ENCODE peak calls at places on chromosomes 12 and 14, in five cellular contexts. W is astrocyte; D is WERI-Rb-1; Y is CD8-positive, alpha-beta memory T cell; E is GM23248. A is an unnamed sample.
A peak's percentile ranks its signal among the peaks of the same experiment; 100 is the strongest.

GRCh38 chr12:56637621-56638020 is 7.5 kb upstream of the BAZ2A start:
- DNase-seq in Y (no peak), D (no peak), E (no peak), W (no peak), A (no peak)

GRCh38 chr12:68483592-68484373 is 126.9 kb upstream of the RAP1B start:
- DNase-seq in W (peak; percentile 12), Y (no peak), E (peak; percentile 65), D (no peak), A (no peak)

GRCh38 chr12:76470028-76470939 is 89.3 kb downstream of the OSBPL8 start:
- DNase-seq in Y (no peak), E (peak; percentile 88), D (no peak), W (peak; percentile 96), A (no peak)

GRCh38 chr12:51381226-51382079 is 9.8 kb downstream of the GALNT6 start:
- DNase-seq in Y (no peak), W (peak; percentile 55), D (no peak), E (peak; percentile 60), A (no peak)

GRCh38 chr12:106303202-106303820 is 778 bp downstream of the TCP11L2 start:
- DNase-seq in E (peak; percentile 92), W (peak; percentile 44), D (peak; percentile 84), Y (peak; percentile 93), A (peak; percentile 88)

GRCh38 chr14:93924592-93925355 is 2.4 kb upstream of the FAM181A start:
- DNase-seq in D (no peak), W (no peak), Y (no peak), E (no peak), A (no peak)

GRCh38 chr12:55039761-55040160 is 20.0 kb downstream of the NEUROD4 start:
- DNase-seq in Y (no peak), W (no peak), E (no peak), D (no peak), A (no peak)

GRCh38 chr12:4423528-4424195 is 22.0 kb downstream of the FGF6 start:
- DNase-seq in D (no peak), E (no peak), Y (no peak), W (no peak), A (no peak)

GRCh38 chr14:59187802-59188460 is 536 bp upstream of the DAAM1 start:
- DNase-seq in W (no peak), E (peak; percentile 50), D (peak; percentile 66), Y (peak; percentile 54), A (no peak)

GRCh38 chr12:49348781-49349180 is 2.1 kb downstream of the DNAJC22 start:
- DNase-seq in E (no peak), D (no peak), Y (no peak), W (no peak), A (no peak)

DNA sequence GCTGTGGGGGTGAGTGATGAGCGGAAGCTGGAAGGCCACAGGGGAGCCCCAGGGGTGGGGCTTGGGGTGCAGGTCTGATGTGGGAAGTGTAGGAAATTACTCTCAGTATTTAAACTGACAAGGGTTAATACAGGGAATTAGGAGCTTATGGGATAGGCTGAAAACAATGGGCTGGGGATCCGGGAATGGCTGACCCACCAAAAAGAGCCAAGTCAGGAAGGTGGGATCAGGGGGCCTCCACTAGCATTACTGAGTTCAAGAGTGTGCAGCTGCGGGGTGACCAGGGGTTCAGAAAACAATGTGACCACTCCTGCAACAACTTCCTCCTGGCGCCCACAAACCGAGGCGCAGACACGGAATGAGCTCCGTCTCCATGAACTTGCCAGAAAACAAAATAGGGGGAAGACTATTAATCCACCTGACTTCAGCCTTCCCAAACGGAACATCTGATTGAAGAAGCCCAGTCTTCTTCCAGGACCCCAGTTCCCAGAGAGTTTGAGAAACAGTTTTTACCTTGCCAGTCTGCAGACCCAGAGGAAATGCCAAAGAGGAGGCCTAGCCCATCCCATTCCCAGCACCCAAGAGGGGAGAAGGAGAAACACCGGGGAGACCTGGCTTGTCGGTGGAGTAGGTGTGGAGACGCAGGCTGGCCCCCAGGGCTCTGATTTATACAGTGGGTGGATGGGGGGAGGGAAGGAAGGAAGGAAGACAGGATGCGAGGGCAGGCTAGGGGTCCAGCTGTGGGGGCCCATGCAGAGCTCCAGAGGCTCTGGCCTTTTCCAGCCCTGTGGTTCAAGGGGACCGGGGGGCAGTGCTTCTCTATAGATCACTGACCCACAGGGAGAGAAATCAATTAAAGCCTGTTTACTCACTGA is 16.5 kb upstream of the YY1 start:
- DNase-seq in W (no peak), D (peak; percentile 30), Y (no peak), E (no peak), A (no peak)
- H3K4me3 ChIP-seq in W (peak overlapping the region; percentile 67), D (peak overlapping the region; percentile 57), Y (peak overlapping the region; percentile 80), E (peak overlapping the region; percentile 84), A (peak overlapping the region; percentile 42)

DNA sequence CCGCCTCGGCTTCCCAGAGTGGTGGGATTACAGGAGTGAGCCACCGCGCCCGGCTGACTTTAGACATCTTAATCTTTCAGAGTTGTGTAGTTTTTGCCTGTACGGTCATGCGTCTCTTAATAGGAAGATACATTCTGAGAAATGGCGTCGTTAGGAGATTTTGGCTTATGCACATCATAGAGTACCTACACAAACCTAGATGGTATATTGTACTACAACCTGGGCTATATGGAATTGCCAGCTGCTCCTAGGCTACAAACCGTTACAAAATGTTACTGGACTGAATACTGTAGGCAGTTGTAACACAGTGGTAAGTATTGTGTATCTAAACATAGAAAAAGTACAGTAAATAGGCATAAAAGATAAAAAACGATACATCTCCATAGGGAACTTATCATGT is 1.3 kb downstream of the TSFM start:
- DNase-seq in E (no peak), Y (no peak), D (no peak), W (no peak), A (no peak)
- H3K36me3 ChIP-seq in E (peaks cover 25% of the 10 kb centered on the region), Y (peaks cover 22% of the 10 kb centered on the region), D (peaks cover 55% of the 10 kb centered on the region), W (peaks cover 28% of the 10 kb centered on the region), A (peaks cover 8% of the 10 kb centered on the region)

GRCh38 chr14:60646202-60646886 is 2.9 kb downstream of the SIX1 start:
- DNase-seq in E (peak; percentile 44), Y (no peak), W (no peak), D (no peak), A (peak; percentile 73)
- H3K4me3 ChIP-seq in E (peak overlapping the region; percentile 78), Y (no peak overlapping the region), W (peak overlapping the region; percentile 69), D (no peak overlapping the region), A (no peak overlapping the region)

GRCh38 chr14:102486513-102487203 is 22.9 kb downstream of the ANKRD9 start:
- DNase-seq in D (no peak), Y (no peak), W (no peak), E (no peak), A (peak; percentile 54)

GRCh38 chr14:102481791-102482238 is 27.8 kb downstream of the ANKRD9 start:
- DNase-seq in W (peak; percentile 47), Y (no peak), E (peak; percentile 77), D (no peak), A (peak; percentile 46)

GRCh38 chr14:102487204-102487577 is 22.4 kb downstream of the ANKRD9 start:
- DNase-seq in E (no peak), D (no peak), W (peak; percentile 45), Y (no peak), A (no peak)

GRCh38 chr14:102484316-102484715 is 25.3 kb downstream of the ANKRD9 start:
- DNase-seq in Y (no peak), E (no peak), D (no peak), W (no peak), A (no peak)

DNA sequence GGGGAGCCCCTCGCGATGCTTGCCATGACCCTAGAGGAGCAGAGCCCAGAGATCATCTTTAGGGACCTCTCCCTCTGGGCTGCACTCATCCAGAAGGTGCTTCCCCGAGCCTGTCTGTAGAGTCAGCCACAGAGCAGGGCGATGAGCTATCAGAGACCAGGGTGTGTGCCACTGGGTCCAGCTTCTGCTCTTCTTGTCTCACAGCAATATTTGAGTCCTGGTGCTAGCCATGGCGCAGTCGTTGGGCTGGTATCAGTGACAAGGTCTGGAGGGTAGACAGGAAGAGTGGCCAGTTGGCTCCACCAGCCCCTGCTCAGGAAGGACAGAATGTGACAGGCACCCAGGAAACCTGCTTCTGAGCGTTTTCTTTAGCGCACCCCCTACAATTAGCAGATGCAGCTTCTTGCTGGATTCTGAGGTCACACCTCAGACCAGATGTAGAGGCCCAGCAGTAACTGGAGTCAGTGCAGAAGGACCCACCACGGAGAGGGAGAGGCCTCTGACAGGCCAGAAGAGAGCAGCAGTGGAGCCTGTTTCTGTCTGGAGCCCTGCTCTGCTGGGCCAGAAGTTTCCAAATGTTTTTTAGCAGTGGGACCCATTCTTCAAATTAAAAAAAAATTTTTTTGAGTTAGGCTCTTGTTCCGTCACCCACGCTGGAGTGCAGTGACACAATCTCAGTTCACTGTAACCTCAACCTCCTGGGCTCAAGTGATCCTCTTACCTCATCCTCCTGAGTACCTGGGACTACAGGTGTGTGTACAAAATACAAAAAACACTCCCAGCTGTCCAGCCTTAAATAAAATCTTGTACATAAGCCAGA is 23.7 kb downstream of the ANKRD9 start:
- DNase-seq in Y (no peak), W (no peak), E (no peak), D (no peak), A (peak; percentile 23)
- H3K36me3 ChIP-seq in Y (no peaks in the 10 kb centered on the region), W (no peaks in the 10 kb centered on the region), E (no peaks in the 10 kb centered on the region), D (no peaks in the 10 kb centered on the region), A (no peaks in the 10 kb centered on the region)

DNA sequence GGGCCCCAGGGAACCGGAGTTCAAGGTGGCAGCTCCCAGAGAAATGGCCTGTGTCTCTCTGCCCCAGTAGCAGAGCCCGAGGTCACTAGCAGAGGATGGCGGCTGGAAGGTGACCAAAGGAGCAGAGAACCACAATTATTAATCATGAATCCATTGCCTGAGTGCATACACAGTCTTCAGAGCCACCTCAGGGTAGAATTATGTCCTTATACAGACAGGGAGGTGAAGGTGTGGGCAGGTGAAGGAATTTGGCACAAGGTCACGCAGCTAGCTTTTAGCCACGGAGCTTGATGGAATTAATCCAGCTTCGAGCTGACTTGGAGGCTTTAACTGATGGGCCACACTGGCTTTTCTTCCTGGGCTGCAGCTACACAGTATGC is 93.2 kb downstream of the LRRC74A start:
- DNase-seq in Y (no peak), D (no peak), E (no peak), W (peak; percentile 35), A (no peak)
- H3K4me3 ChIP-seq in Y (no peak overlapping the region), D (peak overlapping the region; percentile 13), E (peak overlapping the region; percentile 41), W (no peak overlapping the region), A (no peak overlapping the region)